ENCODE peak calls at places on chromosomes 1 and 21, in eight cellular contexts. K, P, E, G, C, R, M and J are unnamed samples.

GRCh38 chr1:103106426-103107321 is 1.6 kb downstream of the COL11A1 start:
- DNase-seq in E (peak), K (peak), R (peak), M (no peak), P (peak), G (no peak), C (peak), J (no peak)

GRCh38 chr1:208431721-208432120 is 187.5 kb upstream of the PLXNA2 start:
- DNase-seq in R (no peak), E (no peak), K (peak), P (no peak), G (no peak), C (no peak), M (peak), J (peak)

GRCh38 chr1:54701066-54701465 is 14.6 kb upstream of the TTC4 start:
- DNase-seq in E (no peak), P (no peak), K (no peak), G (no peak), C (no peak), M (no peak), R (no peak), J (no peak)

GRCh38 chr1:219159946-219160645 is 13.6 kb upstream of the LYPLAL1 start:
- DNase-seq in R (no peak), M (no peak), G (no peak), C (no peak), K (peak), P (peak), E (no peak), J (no peak)

GRCh38 chr1:204858381-204858821 is 12.3 kb upstream of the NFASC start:
- DNase-seq in C (no peak), G (no peak), R (no peak), P (no peak), K (peak), E (no peak), M (no peak), J (no peak)

GRCh38 chr1:40004857-40005256 is 35.7 kb upstream of the CAP1 start:
- DNase-seq in K (no peak), P (no peak), M (no peak), C (no peak), G (no peak), E (no peak), R (no peak), J (no peak)

GRCh38 chr1:29836626-29837305 is 600.4 kb downstream of the PTPRU start:
- DNase-seq in M (no peak), C (no peak), R (no peak), G (no peak), P (no peak), K (no peak), E (no peak), J (no peak)

GRCh38 chr1:28139033-28139712 is 37.3 kb downstream of the PTAFR start:
- DNase-seq in R (no peak), P (peak), C (no peak), K (peak), E (no peak), M (no peak), G (no peak), J (no peak)

GRCh38 chr1:21254335-21254951 is 35.8 kb downstream of the ECE1 start:
- DNase-seq in E (no peak), P (peak), R (peak), G (no peak), M (no peak), C (no peak), K (peak), J (no peak)

GRCh38 chr1:58401991-58402390 is 144.5 kb downstream of the OMA1 start:
- DNase-seq in E (no peak), K (peak), P (peak), M (no peak), G (no peak), R (no peak), C (no peak), J (no peak)

GRCh38 chr1:244060117-244060516 is 9.0 kb downstream of the ZBTB18 start:
- DNase-seq in G (no peak), E (no peak), R (no peak), M (no peak), P (no peak), K (no peak), C (no peak), J (no peak)

GRCh38 chr1:9960705-9961562 is 17.7 kb downstream of the NMNAT1 start:
- DNase-seq in C (no peak), R (no peak), K (no peak), M (no peak), P (peak), G (no peak), E (no peak), J (no peak)

GRCh38 chr1:175343945-175344344 is 151.4 kb upstream of the KIAA0040 start:
- DNase-seq in G (no peak), P (no peak), C (no peak), R (no peak), E (no peak), K (no peak), M (no peak), J (no peak)

GRCh38 chr1:60244906-60245305 is 171.3 kb upstream of the C1orf87 start:
- DNase-seq in M (no peak), G (no peak), P (no peak), K (no peak), C (no peak), E (no peak), R (no peak), J (no peak)

GRCh38 chr1:8047686-8048522 is 21.8 kb upstream of the ERRFI1 start:
- DNase-seq in K (peak), E (no peak), R (no peak), P (peak), G (no peak), M (peak), C (peak), J (peak)

GRCh38 chr1:190479537-190479936 is 1.9 kb upstream of the BRINP3 start:
- DNase-seq in E (no peak), P (no peak), C (no peak), M (no peak), G (no peak), R (no peak), K (no peak), J (no peak)

GRCh38 chr1:41802532-41803501 is 115.9 kb downstream of the HIVEP3 start:
- DNase-seq in P (peak), K (peak), R (peak), C (no peak), M (no peak), E (peak), G (peak), J (no peak)

GRCh38 chr1:110203021-110203661 is 7.0 kb upstream of the KCNC4 start:
- DNase-seq in C (peak), R (no peak), G (no peak), E (peak), K (peak), M (no peak), P (peak), J (peak)
- H3K4me3 ChIP-seq in C (no peak), R (no peak), G (no peak), E (no peak), K (no peak), M (no peak), P (no peak), J (no peak)

GRCh38 chr21:39088831-39089380 is 94.3 kb downstream of the PSMG1 start:
- DNase-seq in C (peak), R (no peak), P (peak), G (no peak), K (no peak), E (no peak), M (no peak), J (no peak)
- TF ChIP-seq CTCF in C (peak), R (no peak), P (no peak), G (no peak), K (no peak), E (no peak), M (no peak), J (peak)

GRCh38 chr1:167722870-167723251 is 1.1 kb downstream of the MPZL1 start:
- DNase-seq in P (no peak), M (no peak), E (no peak), G (no peak), C (no peak), R (no peak), K (no peak), J (no peak)
- H3K4me3 ChIP-seq in P (peak), M (peak), E (peak), G (peak), C (peak), R (peak), K (peak), J (peak)

DNA sequence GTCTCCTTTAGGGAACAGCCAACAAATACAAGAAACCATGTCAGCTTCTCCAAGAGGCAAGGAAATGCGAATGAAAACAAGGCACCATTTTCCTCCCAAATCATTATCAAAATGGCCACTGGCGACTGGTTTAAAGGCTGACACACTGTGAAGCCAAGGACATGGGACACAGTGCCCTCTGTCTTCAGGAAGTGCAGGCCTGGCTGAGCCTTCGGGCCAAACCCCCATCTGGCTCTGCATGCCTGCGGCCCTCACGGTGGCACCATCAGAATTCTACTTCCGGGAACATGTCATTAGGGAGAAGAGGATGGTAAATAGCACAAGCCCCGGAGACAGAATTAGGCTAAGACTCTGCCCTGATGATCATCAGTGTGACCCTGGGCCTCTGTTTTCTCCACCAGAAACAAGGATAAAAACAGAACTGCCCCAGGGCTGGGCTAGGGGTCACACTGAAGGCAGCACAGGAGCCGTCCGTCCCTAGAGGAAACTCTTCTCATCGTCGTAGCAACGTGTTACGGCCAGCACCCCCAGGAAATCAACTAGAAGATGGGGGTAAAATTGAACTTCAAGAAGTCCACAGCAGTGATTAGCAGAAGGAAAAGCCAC is 103.5 kb downstream of the NPHP4 start:
- DNase-seq in E (no peak), M (no peak), C (no peak), K (no peak), G (no peak), P (no peak), R (no peak), J (no peak)
- TF ChIP-seq CTCF in E (no peak), M (no peak), C (peak), K (no peak), G (no peak), P (no peak), R (no peak), J (no peak)

DNA sequence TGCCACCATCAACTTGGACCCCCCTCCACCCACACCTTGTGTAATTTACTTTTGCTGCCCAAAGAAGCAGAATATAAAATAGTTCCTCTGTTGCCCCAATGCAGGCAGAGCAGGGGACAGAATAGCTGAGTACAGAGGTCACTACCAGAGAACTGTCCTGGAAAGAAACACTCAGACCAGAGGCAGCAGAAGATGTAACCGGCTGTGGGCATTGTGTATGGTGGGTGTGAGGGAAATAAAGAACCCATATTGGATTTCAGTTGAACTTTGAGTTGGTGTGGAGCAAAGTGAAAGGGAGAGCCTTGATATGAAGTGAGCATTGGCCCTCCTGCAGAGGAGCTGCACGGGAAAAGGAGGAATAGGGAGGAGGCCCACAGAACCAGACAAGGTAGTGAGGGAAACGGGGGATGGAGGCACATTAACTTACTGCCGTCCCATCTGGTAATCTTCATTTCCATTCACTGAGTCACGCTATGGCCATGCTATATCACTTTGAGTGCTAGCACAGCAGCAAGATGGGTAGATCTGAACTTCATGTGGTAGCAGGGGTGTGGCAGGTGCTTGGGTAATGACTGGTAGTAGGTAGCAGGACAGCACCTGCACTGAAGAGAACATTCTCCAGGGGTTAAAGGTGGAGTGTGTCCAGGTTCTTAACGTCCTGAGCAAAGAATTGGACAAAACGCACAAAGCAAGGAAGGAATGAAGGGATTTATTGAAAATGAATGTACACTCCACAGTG is 56.3 kb upstream of the FBXO28 start:
- DNase-seq in P (no peak), G (no peak), E (no peak), C (no peak), M (no peak), K (no peak), R (no peak), J (no peak)
- H3K4me3 ChIP-seq in P (no peak), G (no peak), E (no peak), C (no peak), M (no peak), K (no peak), R (no peak), J (no peak)

GRCh38 chr21:43865471-43866181 is 603 bp downstream of the AGPAT3 start:
- DNase-seq in E (peak), K (peak), P (peak), C (no peak), M (no peak), R (peak), G (no peak), J (no peak)
- TF ChIP-seq CTCF in E (no peak), K (no peak), P (no peak), C (no peak), M (no peak), R (no peak), G (no peak), J (no peak)

DNA sequence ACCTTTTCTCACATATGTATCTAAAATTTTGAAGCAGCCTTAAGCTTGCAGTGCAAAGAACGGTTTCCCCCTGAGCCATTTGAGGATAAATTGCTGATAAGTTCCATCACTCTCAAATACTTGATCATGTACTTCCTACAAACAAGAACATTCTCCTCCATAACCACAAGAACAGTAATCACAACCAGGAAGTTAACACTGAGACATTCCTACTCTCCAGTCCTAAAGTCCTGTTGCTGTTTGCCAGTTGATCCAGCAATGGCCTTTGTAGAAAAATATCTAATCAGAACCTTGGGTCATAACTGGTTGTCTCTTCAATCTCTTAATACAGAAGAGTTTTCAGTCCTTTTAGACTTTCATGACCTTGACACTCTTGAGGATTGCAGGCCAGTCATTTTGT is 34.4 kb downstream of the CAMTA1 start:
- DNase-seq in C (no peak), K (peak), R (no peak), P (peak), M (no peak), G (no peak), E (no peak), J (no peak)
- H3K4me3 ChIP-seq in C (no peak), K (no peak), R (no peak), P (no peak), M (no peak), G (no peak), E (no peak), J (no peak)

DNA sequence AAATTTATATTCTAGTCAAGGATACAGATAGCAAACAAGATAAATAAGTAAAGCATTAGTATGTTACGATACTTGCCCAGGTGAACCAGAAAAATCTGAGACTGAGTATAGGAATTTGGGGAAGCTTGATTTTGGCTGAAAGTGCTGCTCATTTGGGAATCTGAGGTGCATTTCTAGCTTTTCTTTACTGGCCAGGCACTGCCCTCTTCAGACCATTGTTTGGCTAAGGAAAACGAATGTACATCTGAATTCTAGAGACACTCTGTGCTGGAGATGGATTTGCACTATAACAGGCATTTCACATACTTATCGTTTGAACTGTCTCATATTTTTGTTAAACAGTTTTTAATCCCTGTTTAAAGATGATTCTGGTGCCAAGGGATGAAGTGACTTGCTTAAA is 23.4 kb downstream of the ARID1A start:
- DNase-seq in C (no peak), K (no peak), E (no peak), G (no peak), P (peak), R (no peak), M (no peak), J (no peak)
- TF ChIP-seq CTCF in C (peak), K (peak), E (peak), G (no peak), P (no peak), R (no peak), M (peak), J (no peak)

GRCh38 chr1:200405273-200405672 is 4.6 kb downstream of the ZNF281 start:
- DNase-seq in E (no peak), M (no peak), K (no peak), R (no peak), C (no peak), G (no peak), P (peak), J (no peak)
- H3K4me3 ChIP-seq in E (no peak), M (no peak), K (peak), R (no peak), C (peak), G (no peak), P (no peak), J (no peak)